ENCODE peak calls at places on chromosomes 16 and 17, in four cellular contexts. One of them, this sample, is unnamed.
A peak's percentile ranks its signal among the peaks of the same experiment; 100 is the strongest.

GRCh38 chr16:87367556-87367955 is 16.0 kb downstream of the FBXO31 start:
- DNase-seq in K562: no peak
- DNase-seq in small intestine: no peak
- DNase-seq in stomach: no peak
- DNase-seq in this sample: no peak

GRCh38 chr17:15261818-15262290 is 3.3 kb downstream of the PMP22 start:
- DNase-seq in K562: no peak
- DNase-seq in small intestine: peak; percentile 40
- DNase-seq in stomach: no peak
- DNase-seq in this sample: no peak

GRCh38 chr16:27982184-27982583 is 81.3 kb downstream of the GSG1L start:
- DNase-seq in K562: no peak
- DNase-seq in small intestine: no peak
- DNase-seq in stomach: no peak
- DNase-seq in this sample: peak; percentile 9

GRCh38 chr16:19384656-19385055 is 33.0 kb upstream of the TMC5 start:
- DNase-seq in K562: no peak
- DNase-seq in small intestine: peak; percentile 92
- DNase-seq in stomach: peak; percentile 91
- DNase-seq in this sample: no peak

GRCh38 chr16:67185003-67185865 is 1.5 kb upstream of the MATCAP1 start:
- DNase-seq in K562: peak; percentile 94
- DNase-seq in small intestine: peak; percentile 84
- DNase-seq in stomach: peak; percentile 95
- DNase-seq in this sample: peak; percentile 95

GRCh38 chr17:73255671-73256181 is 6.0 kb downstream of the CPSF4L start:
- DNase-seq in K562: peak; percentile 66
- DNase-seq in small intestine: peak; percentile 29
- DNase-seq in stomach: peak; percentile 51
- DNase-seq in this sample: peak; percentile 79

GRCh38 chr16:50293994-50294855 is 27.9 kb downstream of the ADCY7 start:
- DNase-seq in K562: no peak
- DNase-seq in small intestine: no peak
- DNase-seq in stomach: no peak
- DNase-seq in this sample: no peak

GRCh38 chr17:63071797-63072196 is 105.8 kb downstream of the TANC2 start:
- DNase-seq in K562: no peak
- DNase-seq in small intestine: no peak
- DNase-seq in stomach: no peak
- DNase-seq in this sample: no peak

GRCh38 chr16:50238868-50239301 is 27.5 kb upstream of the ADCY7 start:
- DNase-seq in K562: no peak
- DNase-seq in small intestine: no peak
- DNase-seq in stomach: no peak
- DNase-seq in this sample: no peak

GRCh38 chr17:7636192-7636591 is 6.3 kb downstream of the SHBG start:
- DNase-seq in K562: no peak
- DNase-seq in small intestine: no peak
- DNase-seq in stomach: no peak
- DNase-seq in this sample: no peak

GRCh38 chr17:77427471-77427991 is 286.8 kb downstream of the SEC14L1 start:
- DNase-seq in K562: peak; percentile 52
- DNase-seq in small intestine: no peak
- DNase-seq in stomach: no peak
- DNase-seq in this sample: no peak

GRCh38 chr17:36755586-36755985 is 154.2 kb downstream of the MRM1 start:
- DNase-seq in K562: peak; percentile 70
- DNase-seq in small intestine: peak; percentile 54
- DNase-seq in stomach: no peak
- DNase-seq in this sample: peak; percentile 23

GRCh38 chr17:1573932-1574696 is 11.5 kb upstream of the PITPNA start:
- DNase-seq in K562: peak; percentile 82
- DNase-seq in small intestine: peak; percentile 79
- DNase-seq in stomach: peak; percentile 92
- DNase-seq in this sample: peak; percentile 72

GRCh38 chr16:12098429-12099310 is 122.1 kb downstream of the SNX29 start:
- DNase-seq in K562: no peak
- DNase-seq in small intestine: no peak
- DNase-seq in stomach: no peak
- DNase-seq in this sample: no peak

GRCh38 chr16:22317001-22317530 is 19.9 kb downstream of the POLR3E start:
- DNase-seq in K562: no peak
- DNase-seq in small intestine: no peak
- DNase-seq in stomach: no peak
- DNase-seq in this sample: no peak

GRCh38 chr16:87328846-87329245 is 11.7 kb upstream of the C16orf95 start:
- DNase-seq in K562: no peak
- DNase-seq in small intestine: no peak
- DNase-seq in stomach: no peak
- DNase-seq in this sample: no peak

GRCh38 chr16:77788196-77789084 is at the start of gene VAT1L:
- DNase-seq in K562: peak; percentile 7
- DNase-seq in small intestine: no peak
- DNase-seq in stomach: no peak
- DNase-seq in this sample: no peak

GRCh38 chr16:87562201-87562600 is 40.1 kb upstream of the JPH3 start:
- DNase-seq in K562: no peak
- DNase-seq in small intestine: no peak
- DNase-seq in stomach: no peak
- DNase-seq in this sample: no peak

GRCh38 chr17:39679521-39680192 is 8.2 kb downstream of the PGAP3 start:
- DNase-seq in K562: no peak
- DNase-seq in small intestine: peak; percentile 63
- DNase-seq in stomach: peak; percentile 51
- DNase-seq in this sample: no peak

GRCh38 chr16:67481561-67482259 is 753 bp upstream of the ATP6V0D1 start:
- DNase-seq in K562: peak; percentile 74
- DNase-seq in small intestine: peak; percentile 69
- DNase-seq in stomach: peak; percentile 56
- DNase-seq in this sample: peak; percentile 37

GRCh38 chr17:35341465-35341992 is 31.9 kb downstream of the SLFN11 start:
- DNase-seq in K562: no peak
- DNase-seq in small intestine: peak; percentile 39
- DNase-seq in stomach: no peak
- DNase-seq in this sample: no peak

GRCh38 chr17:80990921-80991644 is 558 bp upstream of the CHMP6 start:
- DNase-seq in K562: no peak
- DNase-seq in small intestine: no peak
- DNase-seq in stomach: no peak
- DNase-seq in this sample: no peak

GRCh38 chr17:80991645-80992076 is at the start of gene CHMP6:
- DNase-seq in K562: peak; percentile 86
- DNase-seq in small intestine: peak; percentile 63
- DNase-seq in stomach: peak; percentile 79
- DNase-seq in this sample: peak; percentile 81

GRCh38 chr17:80992077-80992947 is 671 bp downstream of the CHMP6 start:
- DNase-seq in K562: no peak
- DNase-seq in small intestine: no peak
- DNase-seq in stomach: no peak
- DNase-seq in this sample: peak; percentile 31

GRCh38 chr17:80995131-80995530 is 3.5 kb downstream of the CHMP6 start:
- DNase-seq in K562: no peak
- DNase-seq in small intestine: no peak
- DNase-seq in stomach: no peak
- DNase-seq in this sample: no peak

DNA sequence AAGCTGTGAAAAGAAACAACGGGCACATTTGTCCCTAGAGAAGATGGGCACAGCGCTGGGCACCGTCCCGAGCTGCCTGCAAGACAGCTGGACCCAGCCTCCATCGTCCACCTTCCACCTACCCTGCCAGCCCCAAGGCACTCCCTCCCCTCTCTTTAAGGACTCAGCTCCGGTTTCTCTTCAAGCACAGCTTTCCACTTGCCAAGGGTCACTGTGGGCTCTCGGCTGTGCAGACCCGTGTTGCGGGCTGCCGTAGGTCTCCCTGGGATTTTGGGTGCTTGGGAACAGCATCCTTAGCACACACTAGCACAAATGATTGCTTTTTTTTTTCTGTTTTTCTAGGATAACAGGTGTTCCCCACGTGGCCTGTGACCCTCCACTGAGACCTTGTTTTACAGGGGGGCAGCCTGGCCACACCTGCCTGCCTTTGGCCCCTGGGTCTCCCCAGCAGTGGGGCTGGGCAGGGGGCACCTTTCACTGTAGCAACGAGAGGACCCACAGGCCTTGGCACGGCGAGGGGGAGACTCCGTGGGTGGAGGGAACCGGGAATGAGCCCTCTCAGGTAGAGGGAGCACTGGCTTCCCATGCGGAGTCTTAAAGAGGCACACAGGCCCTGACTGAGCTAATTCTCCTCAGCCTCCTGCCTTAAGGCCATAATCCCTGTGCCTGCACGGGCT is 1.4 kb downstream of the CHMP6 start:
- DNase-seq in K562: no peak
- DNase-seq in small intestine: no peak
- DNase-seq in stomach: no peak
- DNase-seq in this sample: no peak
- H3K27ac ChIP-seq in K562: no peak overlapping the region
- H3K27ac ChIP-seq in small intestine: no peak overlapping the region
- H3K27ac ChIP-seq in stomach: no peak overlapping the region
- H3K27ac ChIP-seq in this sample: no peak overlapping the region

GRCh38 chr17:76268015-76268749 is 3.0 kb downstream of the UBALD2 start:
- DNase-seq in K562: peak; percentile 93
- DNase-seq in small intestine: peak; percentile 78
- DNase-seq in stomach: peak; percentile 74
- DNase-seq in this sample: no peak
- H3K4me3 ChIP-seq in K562: peak overlapping the region; percentile 14
- H3K4me3 ChIP-seq in small intestine: no peak overlapping the region
- H3K4me3 ChIP-seq in stomach: peak overlapping the region; percentile 3
- H3K4me3 ChIP-seq in this sample: no peak overlapping the region

GRCh38 chr16:85353013-85353412 is 240.7 kb upstream of the CIBAR2 start:
- DNase-seq in K562: no peak
- DNase-seq in small intestine: no peak
- DNase-seq in stomach: no peak
- DNase-seq in this sample: no peak

GRCh38 chr16:85355515-85355837 is 243.2 kb upstream of the CIBAR2 start:
- DNase-seq in K562: no peak
- DNase-seq in small intestine: no peak
- DNase-seq in stomach: no peak
- DNase-seq in this sample: no peak

GRCh38 chr16:85352221-85352620 is 239.9 kb upstream of the CIBAR2 start:
- DNase-seq in K562: no peak
- DNase-seq in small intestine: no peak
- DNase-seq in stomach: no peak
- DNase-seq in this sample: no peak

GRCh38 chr16:85354623-85355514 is 242.6 kb upstream of the CIBAR2 start:
- DNase-seq in K562: peak; percentile 97
- DNase-seq in small intestine: no peak
- DNase-seq in stomach: no peak
- DNase-seq in this sample: peak; percentile 91

DNA sequence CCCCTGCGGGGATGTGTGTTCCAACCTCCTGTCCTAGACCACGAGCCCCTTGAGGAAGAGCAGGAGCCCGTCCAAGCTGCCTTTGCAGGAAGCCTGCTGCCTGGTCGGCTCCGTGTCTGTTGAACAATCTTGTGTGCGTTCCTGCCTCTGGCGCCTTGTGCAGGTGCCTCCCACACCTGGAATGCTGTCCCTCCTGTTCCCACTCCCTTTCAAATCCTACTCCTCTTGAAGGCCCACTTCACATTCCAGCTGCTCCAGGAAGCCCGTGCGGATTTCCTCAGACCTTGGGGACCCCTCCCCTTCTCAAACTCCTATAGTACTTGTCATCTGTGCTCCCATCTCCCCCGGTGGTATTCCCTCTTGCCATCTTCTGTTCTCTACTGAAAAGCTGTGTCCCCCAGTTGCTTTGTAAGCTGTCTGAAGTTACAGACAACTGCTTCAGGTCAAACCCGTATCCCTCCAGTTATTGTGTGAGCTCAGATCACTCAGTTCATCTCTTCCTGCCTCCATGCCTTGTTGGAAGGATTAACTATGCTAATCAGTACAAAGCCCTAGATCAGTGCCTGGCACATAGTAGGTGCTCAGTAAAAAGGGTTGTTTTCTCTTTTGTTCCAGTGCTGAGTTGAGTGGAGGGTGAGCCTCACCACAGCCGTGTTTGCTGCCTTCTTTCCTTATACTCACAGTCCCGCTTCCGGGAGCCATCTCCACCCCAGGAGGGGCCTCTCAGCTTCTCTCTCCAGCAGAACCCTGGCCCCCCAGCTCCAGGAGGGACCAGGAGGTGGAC is 241.8 kb upstream of the CIBAR2 start:
- DNase-seq in K562: no peak
- DNase-seq in small intestine: peak; percentile 61
- DNase-seq in stomach: peak; percentile 82
- DNase-seq in this sample: peak; percentile 28
- H3K4me1 ChIP-seq in K562: peaks cover 45% of the 10 kb centered on the region
- H3K4me1 ChIP-seq in small intestine: no peaks in the 10 kb centered on the region
- H3K4me1 ChIP-seq in stomach: peaks cover 73% of the 10 kb centered on the region
- H3K4me1 ChIP-seq in this sample: peaks cover 54% of the 10 kb centered on the region

GRCh38 chr17:82740906-82741759 is 5.7 kb downstream of the FN3K start:
- DNase-seq in K562: peak; percentile 59
- DNase-seq in small intestine: peak; percentile 86
- DNase-seq in stomach: no peak
- DNase-seq in this sample: no peak

GRCh38 chr17:82732118-82732743 is 3.2 kb upstream of the FN3K start:
- DNase-seq in K562: no peak
- DNase-seq in small intestine: no peak
- DNase-seq in stomach: no peak
- DNase-seq in this sample: no peak

GRCh38 chr17:82734987-82735866 is at the start of gene FN3K:
- DNase-seq in K562: peak; percentile 80
- DNase-seq in small intestine: peak; percentile 62
- DNase-seq in stomach: peak; percentile 74
- DNase-seq in this sample: no peak

GRCh38 chr17:82737981-82738877 is 2.8 kb downstream of the FN3K start:
- DNase-seq in K562: peak; percentile 81
- DNase-seq in small intestine: no peak
- DNase-seq in stomach: peak; percentile 64
- DNase-seq in this sample: no peak

GRCh38 chr17:82736511-82737185 is 1.2 kb downstream of the FN3K start:
- DNase-seq in K562: no peak
- DNase-seq in small intestine: no peak
- DNase-seq in stomach: no peak
- DNase-seq in this sample: no peak
- H3K27ac ChIP-seq in K562: no peak overlapping the region
- H3K27ac ChIP-seq in small intestine: no peak overlapping the region
- H3K27ac ChIP-seq in stomach: peak overlapping the region; percentile 83
- H3K27ac ChIP-seq in this sample: no peak overlapping the region

GRCh38 chr17:81223758-81224122 is 975 bp upstream of the CEP131 start:
- DNase-seq in K562: no peak
- DNase-seq in small intestine: no peak
- DNase-seq in stomach: no peak
- DNase-seq in this sample: peak; percentile 35
- H3K4me3 ChIP-seq in K562: peak overlapping the region; percentile 15
- H3K4me3 ChIP-seq in small intestine: no peak overlapping the region
- H3K4me3 ChIP-seq in stomach: peak overlapping the region; percentile 78
- H3K4me3 ChIP-seq in this sample: peak overlapping the region; percentile 48

This sample was measured in SJCRH30.